ENCODE peak calls at places on chromosomes 12 and 14, in six cellular contexts. C, F, T, L, S and N are unnamed samples.

GRCh38 chr14:73725116-73726024 is 11.2 kb upstream of the PNMA1 start:
- DNase-seq in C (no peak), F (no peak), T (no peak), L (peak; percentile 71), S (peak; percentile 71), N (no peak)

GRCh38 chr14:29521526-29522137 is 406.0 kb downstream of the PRKD1 start:
- DNase-seq in C (no peak), F (peak; percentile 6), T (no peak), L (no peak), S (no peak), N (no peak)

GRCh38 chr12:114141916-114142564 is 175.9 kb upstream of the RBM19 start:
- DNase-seq in C (no peak), F (no peak), T (no peak), L (no peak), S (no peak), N (no peak)

GRCh38 chr12:57342207-57342691 is 88.6 kb downstream of the R3HDM2 start:
- DNase-seq in C (peak; percentile 48), F (peak; percentile 5), T (peak; percentile 5), L (no peak), S (no peak), N (no peak)

GRCh38 chr12:97465012-97465345 is 2.4 kb downstream of the RMST start:
- DNase-seq in C (no peak), F (no peak), T (no peak), L (no peak), S (no peak), N (no peak)

GRCh38 chr12:19846561-19846960 is 407.3 kb downstream of the AEBP2 start:
- DNase-seq in C (no peak), F (peak; percentile 26), T (no peak), L (no peak), S (no peak), N (no peak)

GRCh38 chr12:111405856-111406473 is at the start of gene SH2B3:
- DNase-seq in C (no peak), F (no peak), T (no peak), L (no peak), S (no peak), N (no peak)

GRCh38 chr14:100474176-100474575 is 113.0 kb downstream of the BEGAIN start:
- DNase-seq in C (no peak), F (no peak), T (no peak), L (no peak), S (no peak), N (no peak)

GRCh38 chr14:69658664-69659261 is 47.4 kb downstream of the SUSD6 start:
- DNase-seq in C (no peak), F (no peak), T (no peak), L (no peak), S (no peak), N (no peak)

GRCh38 chr14:92724516-92725340 is 23.7 kb downstream of the LGMN start:
- DNase-seq in C (no peak), F (no peak), T (no peak), L (peak; percentile 75), S (no peak), N (peak; percentile 6)

GRCh38 chr12:117361312-117361670 is at the start of gene NOS1:
- DNase-seq in C (peak; percentile 66), F (no peak), T (no peak), L (no peak), S (no peak), N (no peak)

GRCh38 chr14:56474419-56475022 is 105.1 kb upstream of the TMEM260 start:
- DNase-seq in C (peak; percentile 43), F (peak; percentile 54), T (no peak), L (no peak), S (no peak), N (no peak)

GRCh38 chr14:21071225-21072041 is 1.3 kb downstream of the ARHGEF40 start:
- DNase-seq in C (peak; percentile 95), F (peak; percentile 84), T (peak; percentile 78), L (peak; percentile 93), S (peak; percentile 94), N (no peak)

GRCh38 chr12:25054783-25055144 is 105.9 kb upstream of the BCAT1 start:
- DNase-seq in C (no peak), F (no peak), T (no peak), L (no peak), S (no peak), N (no peak)

GRCh38 chr14:21997300-21997699 is 323.7 kb upstream of the OR4E1 start:
- DNase-seq in C (no peak), F (peak; percentile 23), T (no peak), L (no peak), S (no peak), N (no peak)

GRCh38 chr12:127886821-127887220 is 380.1 kb upstream of the TMEM132C start:
- DNase-seq in C (no peak), F (no peak), T (no peak), L (no peak), S (no peak), N (no peak)

GRCh38 chr14:55094630-55095157 is 34.4 kb upstream of the LGALS3 start:
- DNase-seq in C (no peak), F (no peak), T (no peak), L (no peak), S (no peak), N (no peak)

GRCh38 chr12:48979602-48980388 is 1.7 kb downstream of the WNT1 start:
- DNase-seq in C (no peak), F (no peak), T (no peak), L (no peak), S (no peak), N (no peak)

GRCh38 chr12:100795193-100796179 is 910 bp downstream of the ANO4 start:
- DNase-seq in C (no peak), F (no peak), T (no peak), L (no peak), S (no peak), N (no peak)
- H3K4me3 ChIP-seq in C (peak overlapping the region; percentile 26), F (no peak overlapping the region), T (no peak overlapping the region), L (no peak overlapping the region), S (no peak overlapping the region), N (no peak overlapping the region)

DNA sequence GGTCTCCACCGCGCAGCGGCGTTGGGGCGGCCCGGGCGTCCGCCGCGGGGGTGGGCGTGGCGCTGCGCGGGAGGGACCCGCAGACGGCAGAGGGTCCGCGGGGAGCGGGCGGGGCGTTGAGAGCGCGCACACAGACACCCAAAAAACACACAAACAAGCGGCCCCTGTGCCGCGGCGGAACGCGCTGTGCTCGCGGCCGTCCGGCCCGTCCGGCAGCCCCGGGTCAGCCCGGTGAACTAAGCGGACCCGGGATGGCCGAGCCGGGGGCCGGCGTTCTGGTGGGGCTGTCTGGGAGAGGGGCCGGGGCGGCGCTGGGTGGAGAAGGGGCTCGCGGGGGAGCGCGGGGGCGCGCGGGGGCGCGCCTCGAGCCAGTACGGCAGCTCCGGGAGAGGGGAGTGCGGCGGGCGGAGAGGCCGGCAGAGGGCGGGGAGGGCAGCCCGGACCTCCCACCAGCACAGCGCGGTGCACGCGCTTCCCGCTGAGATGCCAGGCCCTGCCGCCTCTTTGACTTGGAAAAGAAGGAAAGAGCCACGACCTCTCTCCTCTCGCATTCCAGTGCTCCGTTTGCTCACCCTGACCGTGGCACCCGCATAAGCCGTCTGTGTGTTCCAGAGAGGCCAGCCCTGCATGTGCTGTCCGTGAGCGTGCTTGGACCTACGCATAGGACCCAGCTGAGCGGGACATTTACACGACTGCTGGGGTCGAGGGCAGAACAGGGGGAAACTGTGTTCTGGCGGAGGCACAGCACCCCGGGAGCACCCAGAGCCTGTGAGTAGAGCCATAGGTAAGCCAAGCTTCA is 10.3 kb downstream of the SLC6A12 start:
- DNase-seq in C (peak; percentile 93), F (no peak), T (no peak), L (no peak), S (no peak), N (no peak)
- TF ChIP-seq CTCF in C (no peak), F (no peak), T (no peak), L (no peak), S (no peak), N (peak; percentile 19)

GRCh38 chr14:88613552-88614010 is 50.7 kb downstream of the ZC3H14 start:
- DNase-seq in C (no peak), F (peak; percentile 81), T (peak; percentile 40), L (no peak), S (no peak), N (peak; percentile 20)

GRCh38 chr14:88612981-88613380 is 50.1 kb downstream of the ZC3H14 start:
- DNase-seq in C (no peak), F (peak; percentile 19), T (no peak), L (no peak), S (no peak), N (no peak)

GRCh38 chr14:88607829-88608228 is 45.0 kb downstream of the ZC3H14 start:
- DNase-seq in C (no peak), F (no peak), T (no peak), L (no peak), S (no peak), N (no peak)

GRCh38 chr14:88614218-88614907 is 51.5 kb downstream of the ZC3H14 start:
- DNase-seq in C (no peak), F (peak; percentile 61), T (peak; percentile 33), L (no peak), S (no peak), N (peak; percentile 36)

DNA sequence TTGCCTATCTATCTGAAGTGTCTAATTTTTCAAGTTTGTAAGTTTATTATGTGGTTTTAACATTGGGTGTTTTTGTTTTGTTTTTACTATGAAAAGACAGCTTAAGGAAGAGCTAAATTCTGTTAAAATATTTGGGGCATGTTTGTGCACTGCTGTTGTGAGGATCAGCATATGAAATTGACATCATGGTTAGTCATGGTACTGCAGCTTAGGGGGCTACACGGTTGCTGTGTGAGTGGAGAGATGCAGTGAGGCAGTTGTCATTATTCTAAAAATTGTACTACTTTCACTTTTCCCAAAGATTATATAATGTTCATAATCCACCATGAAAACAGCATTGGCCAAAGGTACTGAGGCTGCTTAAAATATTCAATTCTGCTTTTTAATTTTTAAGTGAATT is 49.0 kb downstream of the ZC3H14 start:
- DNase-seq in C (peak; percentile 10), F (peak; percentile 17), T (no peak), L (no peak), S (no peak), N (no peak)
- H3K4me3 ChIP-seq in C (no peak overlapping the region), F (no peak overlapping the region), T (no peak overlapping the region), L (no peak overlapping the region), S (no peak overlapping the region), N (no peak overlapping the region)

GRCh38 chr12:65758401-65758800 is 65.9 kb upstream of the HMGA2 start:
- DNase-seq in C (no peak), F (no peak), T (no peak), L (no peak), S (no peak), N (no peak)

GRCh38 chr12:65754744-65755595 is 69.3 kb upstream of the HMGA2 start:
- DNase-seq in C (no peak), F (no peak), T (no peak), L (no peak), S (no peak), N (no peak)

GRCh38 chr12:65755596-65755978 is 68.7 kb upstream of the HMGA2 start:
- DNase-seq in C (no peak), F (no peak), T (no peak), L (no peak), S (no peak), N (no peak)

GRCh38 chr12:65759735-65760134 is 64.5 kb upstream of the HMGA2 start:
- DNase-seq in C (no peak), F (no peak), T (no peak), L (no peak), S (no peak), N (no peak)

DNA sequence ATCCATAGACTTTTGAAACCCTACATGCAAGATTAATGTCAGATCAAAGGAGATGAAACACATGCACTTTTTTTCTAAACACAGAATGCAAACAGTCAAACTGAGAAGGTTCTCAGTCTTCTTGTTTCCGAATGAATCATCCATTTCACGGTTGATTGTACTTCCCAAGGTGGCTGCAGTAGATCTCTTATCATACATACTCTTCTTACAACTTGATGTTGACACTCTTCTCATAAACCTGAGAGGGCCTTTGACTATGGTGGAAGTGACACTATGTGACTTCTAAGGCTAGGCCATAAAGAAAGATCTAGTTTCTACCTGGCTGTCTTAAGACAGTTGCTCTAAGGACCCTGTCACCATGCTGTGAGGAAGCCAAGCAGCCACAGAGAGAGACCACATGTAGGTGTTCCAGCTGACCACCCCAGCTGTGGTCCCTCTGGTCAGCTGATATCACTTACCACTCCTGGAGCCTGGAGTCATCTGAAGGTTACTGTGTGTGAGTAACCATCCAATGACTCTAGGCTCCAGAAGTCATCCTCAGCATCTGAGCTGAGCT is 67.2 kb upstream of the HMGA2 start:
- DNase-seq in C (no peak), F (no peak), T (no peak), L (no peak), S (no peak), N (no peak)
- TF ChIP-seq CTCF in C (no peak), F (no peak), T (no peak), L (no peak), S (no peak), N (no peak)